ENCODE peak calls at places on chromosomes 4 and X, in ten cellular contexts. One of them, this sample, is unnamed.

GRCh38 chr4:152169666-152170065 is 366.2 kb downstream of the FBXW7 start:
- DNase-seq in endothelial cell: no peak
- DNase-seq in fibroblast of mammary gland: no peak
- DNase-seq in coronary artery: no peak
- DNase-seq in fibroblast of villous mesenchyme: no peak
- DNase-seq in bronchial epithelial cell: no peak
- DNase-seq in esophagus squamous epithelium: no peak
- DNase-seq in OCI-LY7: no peak
- DNase-seq in tibial artery: no peak
- DNase-seq in Calu3: no peak
- DNase-seq in this sample: no peak

GRCh38 chrX:150429577-150429976 is 66.5 kb downstream of the MAMLD1 start:
- DNase-seq in endothelial cell: no peak
- DNase-seq in fibroblast of mammary gland: peak
- DNase-seq in coronary artery: no peak
- DNase-seq in fibroblast of villous mesenchyme: peak
- DNase-seq in bronchial epithelial cell: peak
- DNase-seq in esophagus squamous epithelium: no peak
- DNase-seq in OCI-LY7: no peak
- DNase-seq in tibial artery: no peak
- DNase-seq in Calu3: no peak
- DNase-seq in this sample: no peak

GRCh38 chr4:57037982-57038604 is 59.4 kb downstream of the POLR2B start:
- DNase-seq in endothelial cell: peak
- DNase-seq in fibroblast of mammary gland: peak
- DNase-seq in coronary artery: no peak
- DNase-seq in fibroblast of villous mesenchyme: peak
- DNase-seq in bronchial epithelial cell: no peak
- DNase-seq in esophagus squamous epithelium: no peak
- DNase-seq in OCI-LY7: peak
- DNase-seq in tibial artery: peak
- DNase-seq in Calu3: peak
- DNase-seq in this sample: no peak

GRCh38 chr4:163607292-163607691 is 112.8 kb downstream of the TMA16 start:
- DNase-seq in endothelial cell: no peak
- DNase-seq in fibroblast of mammary gland: no peak
- DNase-seq in coronary artery: no peak
- DNase-seq in fibroblast of villous mesenchyme: no peak
- DNase-seq in bronchial epithelial cell: no peak
- DNase-seq in esophagus squamous epithelium: no peak
- DNase-seq in OCI-LY7: no peak
- DNase-seq in tibial artery: no peak
- DNase-seq in Calu3: no peak
- DNase-seq in this sample: no peak

GRCh38 chrX:40262641-40263560 is 165.1 kb upstream of the BCOR start:
- DNase-seq in endothelial cell: no peak
- DNase-seq in fibroblast of mammary gland: peak
- DNase-seq in coronary artery: peak
- DNase-seq in fibroblast of villous mesenchyme: peak
- DNase-seq in bronchial epithelial cell: peak
- DNase-seq in esophagus squamous epithelium: no peak
- DNase-seq in OCI-LY7: no peak
- DNase-seq in tibial artery: no peak
- DNase-seq in Calu3: peak
- DNase-seq in this sample: no peak

GRCh38 chrX:110791206-110791605 is 4.4 kb downstream of the CHRDL1 start:
- DNase-seq in endothelial cell: no peak
- DNase-seq in fibroblast of mammary gland: no peak
- DNase-seq in coronary artery: no peak
- DNase-seq in fibroblast of villous mesenchyme: no peak
- DNase-seq in bronchial epithelial cell: no peak
- DNase-seq in esophagus squamous epithelium: no peak
- DNase-seq in OCI-LY7: no peak
- DNase-seq in tibial artery: no peak
- DNase-seq in Calu3: no peak
- DNase-seq in this sample: no peak

GRCh38 chr4:26238782-26239647 is 81.8 kb upstream of the RBPJ start:
- DNase-seq in endothelial cell: no peak
- DNase-seq in fibroblast of mammary gland: peak
- DNase-seq in coronary artery: no peak
- DNase-seq in fibroblast of villous mesenchyme: peak
- DNase-seq in bronchial epithelial cell: no peak
- DNase-seq in esophagus squamous epithelium: no peak
- DNase-seq in OCI-LY7: no peak
- DNase-seq in tibial artery: no peak
- DNase-seq in Calu3: no peak
- DNase-seq in this sample: peak

GRCh38 chrX:1384738-1385250 is 7.1 kb downstream of the SLC25A6 start:
- DNase-seq in endothelial cell: no peak
- DNase-seq in fibroblast of mammary gland: no peak
- DNase-seq in coronary artery: no peak
- DNase-seq in fibroblast of villous mesenchyme: no peak
- DNase-seq in bronchial epithelial cell: no peak
- DNase-seq in esophagus squamous epithelium: no peak
- DNase-seq in OCI-LY7: no peak
- DNase-seq in tibial artery: peak
- DNase-seq in Calu3: no peak
- DNase-seq in this sample: no peak

GRCh38 chr4:20615492-20616136 is 84.6 kb upstream of the PACRGL start:
- DNase-seq in endothelial cell: no peak
- DNase-seq in fibroblast of mammary gland: no peak
- DNase-seq in coronary artery: no peak
- DNase-seq in fibroblast of villous mesenchyme: no peak
- DNase-seq in bronchial epithelial cell: peak
- DNase-seq in esophagus squamous epithelium: no peak
- DNase-seq in OCI-LY7: no peak
- DNase-seq in tibial artery: no peak
- DNase-seq in Calu3: peak
- DNase-seq in this sample: no peak

GRCh38 chrX:132592880-132593279 is 104.0 kb upstream of the MBNL3 start:
- DNase-seq in endothelial cell: peak
- DNase-seq in fibroblast of mammary gland: peak
- DNase-seq in coronary artery: no peak
- DNase-seq in fibroblast of villous mesenchyme: peak
- DNase-seq in bronchial epithelial cell: peak
- DNase-seq in esophagus squamous epithelium: no peak
- DNase-seq in OCI-LY7: peak
- DNase-seq in tibial artery: no peak
- DNase-seq in Calu3: peak
- DNase-seq in this sample: no peak

GRCh38 chr4:94676910-94677309 is 80.8 kb upstream of the BMPR1B start:
- DNase-seq in endothelial cell: no peak
- DNase-seq in fibroblast of mammary gland: no peak
- DNase-seq in coronary artery: no peak
- DNase-seq in fibroblast of villous mesenchyme: peak
- DNase-seq in bronchial epithelial cell: no peak
- DNase-seq in esophagus squamous epithelium: no peak
- DNase-seq in OCI-LY7: no peak
- DNase-seq in tibial artery: no peak
- DNase-seq in Calu3: no peak
- DNase-seq in this sample: no peak

GRCh38 chr4:5429747-5430146 is 278.6 kb downstream of the EVC2 start:
- DNase-seq in endothelial cell: no peak
- DNase-seq in fibroblast of mammary gland: no peak
- DNase-seq in coronary artery: no peak
- DNase-seq in fibroblast of villous mesenchyme: no peak
- DNase-seq in bronchial epithelial cell: no peak
- DNase-seq in esophagus squamous epithelium: no peak
- DNase-seq in OCI-LY7: no peak
- DNase-seq in tibial artery: no peak
- DNase-seq in Calu3: no peak
- DNase-seq in this sample: no peak

GRCh38 chrX:13093489-13094140 is 49.2 kb upstream of the FAM9C start:
- DNase-seq in endothelial cell: no peak
- DNase-seq in fibroblast of mammary gland: no peak
- DNase-seq in coronary artery: no peak
- DNase-seq in fibroblast of villous mesenchyme: no peak
- DNase-seq in bronchial epithelial cell: no peak
- DNase-seq in esophagus squamous epithelium: no peak
- DNase-seq in OCI-LY7: no peak
- DNase-seq in tibial artery: no peak
- DNase-seq in Calu3: no peak
- DNase-seq in this sample: no peak

GRCh38 chr4:107265859-107266258 is 229.7 kb upstream of the DKK2 start:
- DNase-seq in endothelial cell: no peak
- DNase-seq in fibroblast of mammary gland: no peak
- DNase-seq in coronary artery: no peak
- DNase-seq in fibroblast of villous mesenchyme: no peak
- DNase-seq in bronchial epithelial cell: no peak
- DNase-seq in esophagus squamous epithelium: no peak
- DNase-seq in OCI-LY7: no peak
- DNase-seq in tibial artery: no peak
- DNase-seq in Calu3: no peak
- DNase-seq in this sample: no peak

DNA sequence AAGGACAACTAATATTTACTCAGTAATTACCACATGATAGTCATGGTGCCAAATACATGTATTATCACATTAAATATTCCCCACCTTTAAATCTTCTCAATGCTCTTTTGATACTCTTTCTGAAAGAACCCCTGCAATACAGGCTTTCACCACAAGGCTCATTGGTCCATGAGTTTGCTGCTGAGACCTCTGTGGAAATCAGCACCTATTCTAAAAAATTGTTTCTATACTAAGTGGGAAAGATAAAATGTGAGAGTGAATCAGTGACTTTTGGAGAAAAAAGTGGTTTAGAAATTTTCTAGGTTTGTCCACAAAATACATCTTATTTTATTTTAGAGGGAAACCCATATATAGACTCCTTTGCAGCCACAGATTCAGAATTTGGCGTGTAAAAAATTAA is 257.3 kb downstream of the ZIC3 start:
- DNase-seq in endothelial cell: no peak
- DNase-seq in fibroblast of mammary gland: no peak
- DNase-seq in coronary artery: no peak
- DNase-seq in fibroblast of villous mesenchyme: no peak
- DNase-seq in bronchial epithelial cell: no peak
- DNase-seq in esophagus squamous epithelium: no peak
- DNase-seq in OCI-LY7: no peak
- DNase-seq in tibial artery: no peak
- DNase-seq in Calu3: no peak
- DNase-seq in this sample: no peak
- TF ChIP-seq CTCF in endothelial cell: peak
- TF ChIP-seq CTCF in fibroblast of mammary gland: no peak
- TF ChIP-seq CTCF in coronary artery: no peak
- TF ChIP-seq CTCF in fibroblast of villous mesenchyme: no peak
- TF ChIP-seq CTCF in bronchial epithelial cell: no peak
- TF ChIP-seq CTCF in esophagus squamous epithelium: no peak
- TF ChIP-seq CTCF in OCI-LY7: peak
- TF ChIP-seq CTCF in tibial artery: no peak
- TF ChIP-seq CTCF in Calu3: no peak
- TF ChIP-seq CTCF in this sample: no peak

GRCh38 chr4:122576261-122577188 is 44.3 kb downstream of the IL21 start:
- DNase-seq in endothelial cell: peak
- DNase-seq in fibroblast of mammary gland: peak
- DNase-seq in coronary artery: no peak
- DNase-seq in fibroblast of villous mesenchyme: peak
- DNase-seq in bronchial epithelial cell: peak
- DNase-seq in esophagus squamous epithelium: no peak
- DNase-seq in OCI-LY7: peak
- DNase-seq in tibial artery: no peak
- DNase-seq in Calu3: peak
- DNase-seq in this sample: no peak
- TF ChIP-seq CTCF in endothelial cell: peak
- TF ChIP-seq CTCF in fibroblast of mammary gland: peak
- TF ChIP-seq CTCF in coronary artery: peak
- TF ChIP-seq CTCF in fibroblast of villous mesenchyme: peak
- TF ChIP-seq CTCF in bronchial epithelial cell: peak
- TF ChIP-seq CTCF in esophagus squamous epithelium: peak
- TF ChIP-seq CTCF in OCI-LY7: peak
- TF ChIP-seq CTCF in tibial artery: no peak
- TF ChIP-seq CTCF in Calu3: peak
- TF ChIP-seq CTCF in this sample: peak

DNA sequence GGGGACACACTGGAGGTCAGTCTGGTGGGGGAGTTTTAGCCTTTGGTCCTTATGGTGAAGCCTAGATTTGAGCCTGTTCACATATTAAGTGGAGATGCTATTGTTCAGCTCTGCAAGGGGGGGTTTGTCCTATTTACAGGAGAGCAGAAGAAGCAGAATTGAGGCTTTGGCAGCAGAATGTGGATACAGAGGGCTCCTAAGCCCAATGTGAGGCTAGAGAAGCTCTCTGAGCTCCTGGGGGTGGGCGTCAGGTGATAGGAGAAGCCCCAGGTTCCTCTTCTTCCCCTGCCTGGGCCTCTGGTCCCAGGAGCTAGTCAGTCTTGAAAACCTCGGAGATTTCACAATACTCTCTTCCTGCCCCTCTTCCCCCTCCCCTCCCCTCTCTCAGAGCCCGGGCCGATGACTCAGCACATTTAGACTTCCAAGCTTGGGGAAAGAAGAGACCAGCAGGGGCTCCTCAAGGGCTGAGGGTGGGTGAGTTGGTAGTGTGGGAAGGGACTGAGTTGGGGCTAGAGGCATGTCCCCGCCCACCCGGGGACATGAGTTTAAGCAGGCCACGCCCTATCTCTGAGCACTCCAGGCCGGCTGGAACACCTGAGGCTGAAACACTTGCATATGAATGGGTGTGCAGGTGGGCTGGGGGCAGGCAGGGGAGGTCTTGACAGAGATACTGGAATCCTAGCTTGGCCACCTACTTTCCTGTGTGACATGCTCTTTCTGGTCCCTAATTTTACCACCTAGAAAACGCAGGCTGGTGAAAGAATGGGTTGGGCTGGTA is 3.4 kb downstream of the TFE3 start:
- DNase-seq in endothelial cell: peak
- DNase-seq in fibroblast of mammary gland: peak
- DNase-seq in coronary artery: peak
- DNase-seq in fibroblast of villous mesenchyme: peak
- DNase-seq in bronchial epithelial cell: peak
- DNase-seq in esophagus squamous epithelium: no peak
- DNase-seq in OCI-LY7: peak
- DNase-seq in tibial artery: peak
- DNase-seq in Calu3: peak
- DNase-seq in this sample: peak
- TF ChIP-seq CTCF in endothelial cell: no peak
- TF ChIP-seq CTCF in fibroblast of mammary gland: peak
- TF ChIP-seq CTCF in coronary artery: no peak
- TF ChIP-seq CTCF in fibroblast of villous mesenchyme: peak
- TF ChIP-seq CTCF in bronchial epithelial cell: peak
- TF ChIP-seq CTCF in esophagus squamous epithelium: no peak
- TF ChIP-seq CTCF in OCI-LY7: no peak
- TF ChIP-seq CTCF in tibial artery: no peak
- TF ChIP-seq CTCF in Calu3: no peak
- TF ChIP-seq CTCF in this sample: peak

GRCh38 chr4:100738388-100739165 is 220.8 kb upstream of the EMCN start:
- DNase-seq in endothelial cell: no peak
- DNase-seq in fibroblast of mammary gland: peak
- DNase-seq in coronary artery: no peak
- DNase-seq in fibroblast of villous mesenchyme: peak
- DNase-seq in bronchial epithelial cell: peak
- DNase-seq in esophagus squamous epithelium: no peak
- DNase-seq in OCI-LY7: no peak
- DNase-seq in tibial artery: peak
- DNase-seq in Calu3: peak
- DNase-seq in this sample: peak
- TF ChIP-seq CTCF in endothelial cell: no peak
- TF ChIP-seq CTCF in fibroblast of mammary gland: no peak
- TF ChIP-seq CTCF in coronary artery: no peak
- TF ChIP-seq CTCF in fibroblast of villous mesenchyme: no peak
- TF ChIP-seq CTCF in bronchial epithelial cell: no peak
- TF ChIP-seq CTCF in esophagus squamous epithelium: no peak
- TF ChIP-seq CTCF in OCI-LY7: no peak
- TF ChIP-seq CTCF in tibial artery: no peak
- TF ChIP-seq CTCF in Calu3: no peak
- TF ChIP-seq CTCF in this sample: no peak